ENCODE peak calls at places on chromosomes 5 and 9, in ten cellular contexts. M is non-pigmented ciliary epithelial cell; G is hypothalamus; Q is cardiac fibroblast; U is DMS79; B is NCI-H510A treated with DMSO at 0.1 percent for 48 hours; F is NCI-H2081; P is activated CD4-positive, alpha-beta T cell treated with anti-CD3 and anti-CD28 coated beads for 36 hours; W is lower lobe of right lung; L is HT1080. Y is an unnamed sample.

GRCh38 chr9:100505564-100506159 is 32.7 kb downstream of the TMEFF1 start:
- DNase-seq in Q (peak), W (peak), L (peak), M (no peak), G (no peak), P (peak), U (no peak), F (peak), B (no peak), Y (no peak)

GRCh38 chr5:41312478-41313060 is 99.2 kb upstream of the C6 start:
- DNase-seq in L (no peak), W (no peak), F (no peak), M (no peak), B (no peak), G (no peak), P (no peak), Q (no peak), U (no peak), Y (no peak)

GRCh38 chr5:133991171-133991910 is 13.4 kb downstream of the VDAC1 start:
- DNase-seq in M (no peak), W (no peak), B (no peak), L (no peak), P (no peak), Q (no peak), F (no peak), U (no peak), G (no peak), Y (no peak)

GRCh38 chr5:162067138-162067537 is 435 bp upstream of the GABRG2 start:
- DNase-seq in F (no peak), W (no peak), G (no peak), B (no peak), M (no peak), U (no peak), L (no peak), Q (no peak), P (no peak), Y (no peak)

GRCh38 chr5:83363111-83363510 is 108.4 kb upstream of the VCAN start:
- DNase-seq in Q (no peak), M (no peak), F (no peak), B (no peak), L (no peak), P (no peak), G (no peak), U (no peak), W (no peak), Y (no peak)

GRCh38 chr5:93189707-93190120 is 391.3 kb downstream of the NR2F1-AS1 start:
- DNase-seq in G (no peak), P (no peak), B (no peak), F (no peak), W (no peak), L (peak), Q (peak), M (peak), U (no peak), Y (no peak)

GRCh38 chr9:86116425-86116824 is 17.1 kb upstream of the GOLM1 start:
- DNase-seq in F (no peak), P (no peak), U (no peak), M (no peak), L (no peak), Q (no peak), B (no peak), G (no peak), W (no peak), Y (no peak)

GRCh38 chr5:2140501-2140900 is 257.8 kb upstream of the IRX4 start:
- DNase-seq in M (no peak), B (no peak), G (no peak), U (no peak), Q (no peak), L (no peak), W (no peak), F (no peak), P (no peak), Y (no peak)

GRCh38 chr5:172718527-172719114 is 52.4 kb downstream of the DUSP1 start:
- DNase-seq in W (no peak), L (no peak), P (no peak), Q (no peak), G (no peak), F (no peak), U (no peak), M (no peak), B (no peak), Y (no peak)

GRCh38 chr5:127813633-127814171 is 110.5 kb downstream of the CCDC192 start:
- DNase-seq in P (no peak), U (no peak), W (no peak), Q (peak), F (no peak), M (peak), B (no peak), G (no peak), L (peak), Y (no peak)

GRCh38 chr5:95178046-95178651 is 106.7 kb downstream of the MCTP1 start:
- DNase-seq in U (no peak), B (peak), G (no peak), F (no peak), W (no peak), P (no peak), Q (peak), L (peak), M (peak), Y (peak)

GRCh38 chr5:80417973-80418372 is 10.1 kb downstream of the ZFYVE16 start:
- DNase-seq in M (no peak), P (no peak), L (no peak), W (no peak), Q (no peak), G (no peak), U (no peak), B (no peak), F (no peak), Y (no peak)

GRCh38 chr9:114243240-114243639 is 79.7 kb upstream of the ORM1 start:
- DNase-seq in W (no peak), F (no peak), U (no peak), G (no peak), P (no peak), M (no peak), L (no peak), B (no peak), Q (no peak), Y (no peak)

GRCh38 chr5:137666109-137666850 is 69.6 kb downstream of the KLHL3 start:
- DNase-seq in Q (peak), U (no peak), P (peak), F (no peak), G (no peak), W (no peak), L (no peak), B (no peak), M (peak), Y (no peak)

GRCh38 chr9:133962341-133962740 is 29.8 kb downstream of the VAV2 start:
- DNase-seq in F (no peak), W (peak), U (no peak), B (no peak), G (no peak), P (no peak), M (no peak), L (no peak), Q (no peak), Y (no peak)

GRCh38 chr9:76472925-76473324 is 13.9 kb downstream of the GCNT1 start:
- DNase-seq in B (peak), Q (peak), M (no peak), F (no peak), U (no peak), L (peak), W (no peak), P (no peak), G (no peak), Y (no peak)

GRCh38 chr9:82957526-82958379 is 105.2 kb downstream of the RASEF start:
- DNase-seq in U (peak), W (no peak), P (no peak), Q (no peak), L (no peak), F (peak), G (no peak), B (no peak), M (peak), Y (no peak)

GRCh38 chr9:82152181-82152580 is 163.6 kb downstream of the SPATA31D1 start:
- DNase-seq in U (no peak), F (no peak), P (no peak), W (no peak), Q (no peak), G (no peak), B (no peak), M (peak), L (peak), Y (no peak)

GRCh38 chr9:124309665-124310064 is 51.9 kb downstream of the NEK6 start:
- DNase-seq in W (no peak), G (no peak), Q (peak), B (no peak), F (no peak), M (peak), U (no peak), L (peak), P (no peak), Y (no peak)

GRCh38 chr5:138095100-138095907 is 11.5 kb downstream of the WNT8A start:
- DNase-seq in L (no peak), P (no peak), U (no peak), Q (no peak), W (no peak), G (no peak), M (no peak), B (no peak), F (no peak), Y (no peak)

GRCh38 chr5:72244862-72245371 is 75.1 kb downstream of the MRPS27 start:
- DNase-seq in F (peak), G (no peak), M (no peak), U (no peak), P (peak), L (peak), B (peak), W (no peak), Q (peak), Y (no peak)

GRCh38 chr5:53969331-53969730 is 341.0 kb downstream of the ARL15 start:
- DNase-seq in W (no peak), F (no peak), L (no peak), U (no peak), M (no peak), P (no peak), B (no peak), G (no peak), Q (no peak), Y (no peak)

GRCh38 chr9:131264231-131264630 is 12.1 kb downstream of the FAM78A start:
- DNase-seq in L (no peak), F (no peak), Q (no peak), W (no peak), P (peak), B (no peak), G (no peak), M (no peak), U (no peak), Y (no peak)

GRCh38 chr5:139651863-139652787 is 4.0 kb downstream of the CXXC5 start:
- DNase-seq in F (no peak), G (no peak), B (no peak), W (peak), M (peak), P (peak), Q (peak), L (peak), U (no peak), Y (peak)

GRCh38 chr5:101915559-101915958 is 380.5 kb downstream of the SLCO4C1 start:
- DNase-seq in Q (no peak), B (no peak), P (no peak), L (peak), W (no peak), U (no peak), G (no peak), M (peak), F (no peak), Y (no peak)

GRCh38 chr5:136810198-136810823 is 445.0 kb upstream of the TRPC7 start:
- DNase-seq in F (no peak), M (peak), G (no peak), W (no peak), B (no peak), U (no peak), Q (peak), P (no peak), L (peak), Y (no peak)

GRCh38 chr9:19812194-19812593 is 23.4 kb upstream of the SLC24A2 start:
- DNase-seq in L (no peak), P (no peak), Q (no peak), B (no peak), M (no peak), W (no peak), G (no peak), U (no peak), F (no peak), Y (no peak)

GRCh38 chr9:35353731-35354365 is 136.1 kb upstream of the RUSC2 start:
- DNase-seq in U (no peak), B (peak), M (no peak), W (no peak), L (no peak), F (no peak), P (no peak), Q (no peak), G (no peak), Y (no peak)

GRCh38 chr5:169548315-169548714 is 35.3 kb upstream of the SPDL1 start:
- DNase-seq in P (no peak), F (no peak), B (no peak), G (no peak), W (no peak), M (peak), Q (peak), L (peak), U (no peak), Y (no peak)

GRCh38 chr5:78984020-78984610 is 995 bp downstream of the ARSB start:
- DNase-seq in G (no peak), P (no peak), U (peak), L (peak), M (no peak), F (no peak), Q (peak), W (no peak), B (peak), Y (peak)